ENCODE peak calls at places on chromosomes 16 and 17, in ten cellular contexts. P, F, T, U, Y, I, E, K, Q and J are unnamed samples.

GRCh38 chr17:51630101-51630671 is 369.8 kb downstream of the UTP18 start:
- DNase-seq in U (no peak), K (no peak), I (no peak), T (no peak), E (no peak), Y (no peak), P (no peak), Q (no peak), F (no peak), J (no peak)

GRCh38 chr17:18241229-18241871 is 15.9 kb downstream of the LLGL1 start:
- DNase-seq in T (no peak), E (no peak), I (no peak), K (no peak), F (no peak), Q (no peak), U (no peak), Y (no peak), P (no peak), J (no peak)

GRCh38 chr17:62094175-62094574 is 29.1 kb upstream of the MED13 start:
- DNase-seq in E (no peak), P (no peak), T (no peak), F (no peak), I (no peak), K (peak; percentile 30), U (no peak), Q (no peak), Y (no peak), J (no peak)

GRCh38 chr16:54346046-54346445 is 59.5 kb upstream of the IRX3 start:
- DNase-seq in Q (no peak), U (no peak), T (no peak), I (no peak), K (no peak), Y (no peak), P (no peak), F (no peak), E (no peak), J (no peak)

GRCh38 chr17:34259151-34259550 is 4.1 kb downstream of the CCL2 start:
- DNase-seq in T (no peak), E (no peak), F (no peak), P (peak; percentile 27), Y (no peak), U (no peak), I (no peak), Q (no peak), K (no peak), J (no peak)

GRCh38 chr16:48117217-48118105 is 38.3 kb downstream of the ABCC12 start:
- DNase-seq in I (no peak), U (no peak), Y (peak; percentile 53), P (no peak), Q (peak; percentile 58), F (no peak), T (peak; percentile 69), K (peak; percentile 47), E (no peak), J (peak; percentile 45)

GRCh38 chr16:16150117-16150877 is 73.0 kb downstream of the ABCC6 start:
- DNase-seq in I (peak; percentile 73), E (peak; percentile 75), T (no peak), Q (no peak), U (no peak), P (no peak), F (no peak), K (peak; percentile 95), Y (peak; percentile 67), J (no peak)

GRCh38 chr17:42409467-42410351 is 13.3 kb downstream of the CAVIN1 start:
- DNase-seq in P (peak; percentile 84), T (no peak), I (peak; percentile 75), E (peak; percentile 80), Y (peak; percentile 43), U (peak; percentile 40), K (peak; percentile 94), F (peak; percentile 89), Q (no peak), J (no peak)

GRCh38 chr16:70402916-70403659 is 35.8 kb downstream of the ST3GAL2 start:
- DNase-seq in Y (no peak), F (no peak), P (no peak), E (no peak), T (no peak), Q (no peak), K (peak; percentile 51), U (no peak), I (no peak), J (no peak)

GRCh38 chr16:15031179-15031578 is 24.7 kb downstream of the NTAN1 start:
- DNase-seq in K (no peak), Q (no peak), Y (no peak), U (no peak), T (no peak), I (no peak), P (no peak), F (no peak), E (no peak), J (no peak)

GRCh38 chr17:76911299-76912007 is 43.2 kb downstream of the MGAT5B start:
- DNase-seq in I (no peak), P (no peak), F (no peak), Y (no peak), T (no peak), K (no peak), E (no peak), U (no peak), Q (no peak), J (no peak)

GRCh38 chr17:28474035-28474640 is 694 bp downstream of the SLC13A2 start:
- DNase-seq in Y (no peak), Q (no peak), T (no peak), U (no peak), F (no peak), K (no peak), E (no peak), P (no peak), I (no peak), J (no peak)

GRCh38 chr17:1834378-1835149 is 4.8 kb downstream of the RPA1 start:
- DNase-seq in T (peak; percentile 80), P (no peak), F (no peak), Q (no peak), U (no peak), E (no peak), K (no peak), I (no peak), Y (no peak), J (no peak)

GRCh38 chr16:81728435-81728834 is 50.7 kb upstream of the PLCG2 start:
- DNase-seq in E (no peak), F (no peak), P (no peak), T (no peak), K (no peak), Q (no peak), Y (no peak), I (no peak), U (no peak), J (no peak)

DNA sequence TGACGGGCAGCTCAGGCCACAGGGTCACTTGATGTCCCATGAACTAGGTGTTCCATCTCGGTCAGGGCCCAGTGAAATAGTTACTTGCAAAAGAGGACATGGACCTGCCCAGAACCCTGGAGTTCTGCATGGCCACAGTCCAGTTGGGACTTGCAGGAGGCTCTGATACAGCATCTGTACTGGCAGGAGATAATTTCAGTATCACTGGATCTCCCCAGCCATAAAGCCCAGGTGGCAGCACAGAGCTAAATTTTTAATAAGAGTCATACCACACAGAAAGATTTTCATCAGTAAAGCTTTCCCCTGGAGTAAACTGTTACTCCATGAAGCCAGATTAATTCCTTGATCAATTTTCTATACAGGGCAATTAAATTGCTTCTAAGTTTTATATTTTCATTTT is 18.0 kb upstream of the SLC16A5 start:
- DNase-seq in K (peak; percentile 50), T (no peak), Q (no peak), Y (no peak), E (no peak), U (peak; percentile 43), F (no peak), I (no peak), P (peak; percentile 55), J (no peak)
- TF ChIP-seq CTCF in K (peak; percentile 40), T (peak; percentile 6), Q (peak; percentile 38), Y (peak; percentile 39), E (no peak), U (peak; percentile 55), F (no peak), I (peak; percentile 47), P (peak; percentile 69), J (peak; percentile 11)

DNA sequence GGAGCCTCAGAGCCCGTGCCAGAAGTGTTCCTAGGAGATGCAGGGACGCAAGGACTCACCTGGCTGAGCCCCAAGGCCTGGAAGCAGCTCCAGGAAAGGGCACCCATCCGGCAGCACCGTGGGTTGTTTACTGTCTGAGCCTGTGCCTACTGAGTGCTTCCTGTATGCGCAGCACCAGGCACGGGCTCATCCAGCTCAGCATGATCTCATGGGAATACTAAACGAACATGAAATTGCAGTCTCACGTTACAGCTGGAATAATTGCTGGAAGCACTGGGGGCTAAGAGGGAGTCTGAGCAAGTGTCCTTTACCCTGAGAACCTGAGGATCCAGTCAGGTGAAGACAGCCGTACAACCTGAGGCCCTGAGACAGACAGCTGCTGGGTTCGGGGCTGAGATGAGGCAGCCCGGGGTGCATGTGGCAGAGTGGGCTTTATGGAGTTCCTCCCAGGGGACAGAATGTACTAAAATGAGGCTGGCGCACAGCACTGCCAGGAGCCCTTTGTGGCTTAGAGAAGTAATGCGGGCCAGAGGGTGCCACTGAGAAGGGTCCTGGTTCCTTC is 5.4 kb downstream of the CTRL start:
- DNase-seq in F (no peak), U (peak; percentile 63), I (no peak), K (no peak), P (no peak), T (no peak), Q (peak; percentile 27), E (no peak), Y (no peak), J (no peak)
- TF ChIP-seq CTCF in F (no peak), U (no peak), I (peak; percentile 7), K (no peak), P (peak; percentile 39), T (no peak), Q (no peak), E (no peak), Y (no peak), J (no peak)

DNA sequence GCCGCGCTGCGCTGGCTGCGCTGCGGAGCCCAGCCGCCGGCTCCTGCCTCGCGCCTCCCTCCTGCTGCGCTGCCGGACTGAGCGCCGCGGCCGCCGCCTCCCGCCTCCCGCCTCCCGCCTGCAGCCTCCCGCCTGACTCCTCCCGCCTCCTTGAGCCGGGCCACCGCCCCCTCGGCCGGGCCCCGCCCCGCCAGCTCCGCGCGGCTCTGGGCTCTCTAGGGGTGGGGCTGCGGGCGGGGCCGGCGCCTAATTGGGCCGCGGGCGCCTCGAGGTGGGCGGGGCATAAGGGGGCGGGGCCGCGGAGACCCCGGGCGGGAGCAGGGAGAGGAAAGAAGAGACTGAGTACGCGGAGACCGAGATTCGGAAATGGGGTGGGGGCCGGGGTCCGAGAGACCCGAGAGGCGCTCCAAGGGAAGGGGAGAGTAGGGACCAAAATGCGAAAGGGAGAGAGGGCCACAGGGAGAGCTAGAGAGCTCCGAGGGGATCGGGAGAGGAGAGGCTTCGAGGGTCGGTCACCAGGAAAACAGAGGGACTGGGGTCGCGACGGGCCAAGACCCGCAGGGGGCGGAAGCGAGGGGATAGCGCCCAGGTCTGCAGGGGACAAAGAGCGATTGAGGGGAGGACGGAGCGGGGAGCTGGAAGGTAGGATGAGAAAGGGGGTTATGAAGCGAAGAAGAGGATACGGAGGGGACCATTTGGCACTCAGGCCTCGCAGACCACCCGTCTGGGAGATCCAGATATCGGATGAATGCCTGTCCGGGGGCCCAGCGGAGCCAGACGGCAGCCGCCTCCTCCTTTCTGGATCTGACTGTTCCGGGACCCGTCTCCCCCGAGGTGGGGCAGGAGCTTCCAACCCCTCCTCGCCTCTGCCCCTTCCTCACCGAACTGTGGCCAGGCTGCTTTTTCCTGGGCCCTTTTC is at the start of gene C1QL1:
- DNase-seq in T (peak; percentile 100), K (peak; percentile 84), I (peak; percentile 39), U (peak; percentile 92), P (peak; percentile 68), Y (peak; percentile 94), E (peak; percentile 94), Q (peak; percentile 74), F (peak; percentile 78), J (peak; percentile 86)
- TF ChIP-seq CTCF in T (no peak), K (peak; percentile 3), I (peak; percentile 29), U (no peak), P (peak; percentile 44), Y (no peak), E (no peak), Q (no peak), F (no peak), J (no peak)

GRCh38 chr17:78674595-78675315 is 97.6 kb upstream of the DNAH17 start:
- DNase-seq in Q (no peak), I (no peak), Y (no peak), K (no peak), P (no peak), T (no peak), U (no peak), F (no peak), E (no peak), J (no peak)
- TF ChIP-seq CTCF in Q (no peak), I (no peak), Y (no peak), K (no peak), P (peak; percentile 20), T (no peak), U (no peak), F (no peak), E (no peak), J (no peak)